ENCODE peak calls at places on chromosomes 7 and 10, in four cellular contexts. One of them, this sample, is unnamed.

GRCh38 chr10:108187396-108188012 is 1023.0 kb upstream of the SORCS1 start:
- DNase-seq in left kidney: no peak
- DNase-seq in activated CD8-positive, alpha-beta T cell treated with anti-CD3 and anti-CD28 coated beads for 36 hours: no peak
- DNase-seq in adrenal gland: no peak
- DNase-seq in this sample: no peak

GRCh38 chr7:105838273-105839141 is 37.9 kb downstream of the ATXN7L1 start:
- DNase-seq in left kidney: peak
- DNase-seq in activated CD8-positive, alpha-beta T cell treated with anti-CD3 and anti-CD28 coated beads for 36 hours: no peak
- DNase-seq in adrenal gland: peak
- DNase-seq in this sample: no peak

GRCh38 chr7:21367081-21367480 is 60.8 kb upstream of the SP4 start:
- DNase-seq in left kidney: no peak
- DNase-seq in activated CD8-positive, alpha-beta T cell treated with anti-CD3 and anti-CD28 coated beads for 36 hours: no peak
- DNase-seq in adrenal gland: no peak
- DNase-seq in this sample: no peak

GRCh38 chr7:105210721-105211205 is 178.0 kb downstream of the SRPK2 start:
- DNase-seq in adrenal gland: peak
- DNase-seq in activated CD8-positive, alpha-beta T cell treated with anti-CD3 and anti-CD28 coated beads for 36 hours: peak
- DNase-seq in left kidney: peak
- DNase-seq in this sample: peak

GRCh38 chr7:84857336-84857735 is 329.5 kb downstream of the SEMA3D start:
- DNase-seq in activated CD8-positive, alpha-beta T cell treated with anti-CD3 and anti-CD28 coated beads for 36 hours: no peak
- DNase-seq in adrenal gland: no peak
- DNase-seq in left kidney: no peak
- DNase-seq in this sample: no peak

GRCh38 chr7:75870557-75870956 is 8.3 kb upstream of the RHBDD2 start:
- DNase-seq in activated CD8-positive, alpha-beta T cell treated with anti-CD3 and anti-CD28 coated beads for 36 hours: peak
- DNase-seq in adrenal gland: no peak
- DNase-seq in left kidney: no peak
- DNase-seq in this sample: no peak

GRCh38 chr10:13346280-13346819 is 1.7 kb downstream of the SEPHS1 start:
- DNase-seq in activated CD8-positive, alpha-beta T cell treated with anti-CD3 and anti-CD28 coated beads for 36 hours: no peak
- DNase-seq in left kidney: peak
- DNase-seq in adrenal gland: peak
- DNase-seq in this sample: no peak

GRCh38 chr10:88091490-88092061 is 228.2 kb downstream of the PTEN start:
- DNase-seq in left kidney: no peak
- DNase-seq in activated CD8-positive, alpha-beta T cell treated with anti-CD3 and anti-CD28 coated beads for 36 hours: peak
- DNase-seq in adrenal gland: no peak
- DNase-seq in this sample: peak

GRCh38 chr10:130339091-130339490 is 202.9 kb downstream of the GLRX3 start:
- DNase-seq in adrenal gland: no peak
- DNase-seq in activated CD8-positive, alpha-beta T cell treated with anti-CD3 and anti-CD28 coated beads for 36 hours: no peak
- DNase-seq in left kidney: no peak
- DNase-seq in this sample: no peak

GRCh38 chr10:124680675-124681074 is 63.5 kb downstream of the FAM53B start:
- DNase-seq in left kidney: no peak
- DNase-seq in activated CD8-positive, alpha-beta T cell treated with anti-CD3 and anti-CD28 coated beads for 36 hours: no peak
- DNase-seq in adrenal gland: peak
- DNase-seq in this sample: peak

GRCh38 chr10:83983578-83984255 is 155.6 kb upstream of the GHITM start:
- DNase-seq in activated CD8-positive, alpha-beta T cell treated with anti-CD3 and anti-CD28 coated beads for 36 hours: no peak
- DNase-seq in left kidney: peak
- DNase-seq in adrenal gland: no peak
- DNase-seq in this sample: no peak

GRCh38 chr7:31896929-31897328 is 173.3 kb downstream of the PDE1C start:
- DNase-seq in left kidney: no peak
- DNase-seq in adrenal gland: no peak
- DNase-seq in activated CD8-positive, alpha-beta T cell treated with anti-CD3 and anti-CD28 coated beads for 36 hours: no peak
- DNase-seq in this sample: peak

GRCh38 chr10:132697568-132698200 is 88.3 kb downstream of the NKX6-2 start:
- DNase-seq in activated CD8-positive, alpha-beta T cell treated with anti-CD3 and anti-CD28 coated beads for 36 hours: no peak
- DNase-seq in adrenal gland: no peak
- DNase-seq in left kidney: peak
- DNase-seq in this sample: no peak

GRCh38 chr7:55975944-55976633 is 11.7 kb downstream of the NIPSNAP2 start:
- DNase-seq in left kidney: no peak
- DNase-seq in activated CD8-positive, alpha-beta T cell treated with anti-CD3 and anti-CD28 coated beads for 36 hours: no peak
- DNase-seq in adrenal gland: no peak
- DNase-seq in this sample: no peak

GRCh38 chr7:37832194-37832593 is 16.2 kb upstream of the NME8 start:
- DNase-seq in adrenal gland: peak
- DNase-seq in left kidney: peak
- DNase-seq in activated CD8-positive, alpha-beta T cell treated with anti-CD3 and anti-CD28 coated beads for 36 hours: peak
- DNase-seq in this sample: peak

GRCh38 chr10:132449826-132450211 is 52.8 kb downstream of the PWWP2B start:
- DNase-seq in left kidney: no peak
- DNase-seq in adrenal gland: no peak
- DNase-seq in activated CD8-positive, alpha-beta T cell treated with anti-CD3 and anti-CD28 coated beads for 36 hours: no peak
- DNase-seq in this sample: no peak

GRCh38 chr10:59177862-59178235 is 1.4 kb downstream of the PHYHIPL start:
- DNase-seq in activated CD8-positive, alpha-beta T cell treated with anti-CD3 and anti-CD28 coated beads for 36 hours: no peak
- DNase-seq in left kidney: peak
- DNase-seq in adrenal gland: no peak
- DNase-seq in this sample: no peak

GRCh38 chr7:140972876-140973829 is 41.6 kb downstream of the MRPS33 start:
- DNase-seq in adrenal gland: no peak
- DNase-seq in left kidney: no peak
- DNase-seq in activated CD8-positive, alpha-beta T cell treated with anti-CD3 and anti-CD28 coated beads for 36 hours: no peak
- DNase-seq in this sample: peak

This sample was measured in MV-4-11.